ENCODE peak calls at places on chromosomes 1 and 21, in five cellular contexts. L is H4, K is amniotic stem cell, P is transverse colon, F is AG08395. Z is an unnamed sample.

GRCh38 chr1:67733741-67734690 is 49.0 kb downstream of the GADD45A start:
- DNase-seq in L (no peak), K (no peak), P (no peak), F (no peak), Z (no peak)

GRCh38 chr1:246680180-246680579 is 44.0 kb upstream of the SCCPDH start:
- DNase-seq in L (no peak), K (no peak), P (no peak), F (no peak), Z (no peak)

GRCh38 chr21:42062543-42063022 is 8.5 kb upstream of the UMODL1 start:
- DNase-seq in L (no peak), K (no peak), P (peak), F (no peak), Z (peak)

GRCh38 chr1:55052221-55053142 is 13.1 kb downstream of the PCSK9 start:
- DNase-seq in L (no peak), K (no peak), P (no peak), F (no peak), Z (no peak)

GRCh38 chr1:87673748-87674147 is 345.1 kb downstream of the LMO4 start:
- DNase-seq in L (no peak), K (no peak), P (no peak), F (no peak), Z (no peak)

GRCh38 chr1:182671779-182672486 is 12.5 kb downstream of the RGS8 start:
- DNase-seq in L (no peak), K (no peak), P (no peak), F (no peak), Z (no peak)

GRCh38 chr1:91555074-91555730 is 54.6 kb downstream of the CDC7 start:
- DNase-seq in L (no peak), K (no peak), P (no peak), F (peak), Z (no peak)

GRCh38 chr1:179921981-179922380 is 32.6 kb upstream of the CEP350 start:
- DNase-seq in L (no peak), K (no peak), P (no peak), F (peak), Z (no peak)

GRCh38 chr1:181099152-181100014 is 10.9 kb downstream of the IER5 start:
- DNase-seq in L (no peak), K (peak), P (no peak), F (no peak), Z (no peak)

GRCh38 chr1:6603851-6604558 is 1.3 kb upstream of the KLHL21 start:
- DNase-seq in L (no peak), K (no peak), P (peak), F (peak), Z (no peak)

GRCh38 chr1:225825606-225826005 is 15.7 kb downstream of the EPHX1 start:
- DNase-seq in L (no peak), K (no peak), P (no peak), F (no peak), Z (no peak)

GRCh38 chr1:197521118-197521739 is 253.2 kb downstream of the CRB1 start:
- DNase-seq in L (peak), K (no peak), P (no peak), F (peak), Z (peak)

GRCh38 chr1:21302747-21303715 is 12.8 kb upstream of the ECE1 start:
- DNase-seq in L (peak), K (no peak), P (peak), F (peak), Z (no peak)

GRCh38 chr1:32953495-32953894 is 11.1 kb downstream of the RNF19B start:
- DNase-seq in L (peak), K (no peak), P (no peak), F (no peak), Z (no peak)

GRCh38 chr1:220527279-220528048 is 472 bp upstream of the MARK1 start:
- DNase-seq in L (peak), K (no peak), P (peak), F (no peak), Z (no peak)

GRCh38 chr1:23167353-23168078 is 1.1 kb downstream of the LUZP1 start:
- DNase-seq in L (peak), K (no peak), P (peak), F (peak), Z (no peak)

GRCh38 chr1:24586970-24587820 is 31.3 kb downstream of the NCMAP start:
- DNase-seq in L (peak), K (peak), P (peak), F (peak), Z (peak)

GRCh38 chr1:229058111-229058551 is 212.8 kb upstream of the RAB4A start:
- DNase-seq in L (no peak), K (no peak), P (no peak), F (no peak), Z (peak)

GRCh38 chr1:8649875-8650274 is 167.6 kb downstream of the RERE start:
- DNase-seq in L (no peak), K (no peak), P (no peak), F (no peak), Z (no peak)

GRCh38 chr1:57867001-57867400 is 443.1 kb upstream of the DAB1 start:
- DNase-seq in L (no peak), K (no peak), P (peak), F (no peak), Z (no peak)

GRCh38 chr21:29185633-29186032 is 55.2 kb downstream of the MAP3K7CL start:
- DNase-seq in L (no peak), K (no peak), P (no peak), F (no peak), Z (no peak)

GRCh38 chr1:205689479-205689878 is 9.2 kb upstream of the SLC45A3 start:
- DNase-seq in L (no peak), K (no peak), P (no peak), F (no peak), Z (no peak)

GRCh38 chr1:208093754-208094719 is 150.1 kb downstream of the PLXNA2 start:
- DNase-seq in L (peak), K (no peak), P (peak), F (peak), Z (peak)

GRCh38 chr1:163060343-163061007 is 8.7 kb upstream of the RGS4 start:
- DNase-seq in L (no peak), K (no peak), P (no peak), F (no peak), Z (no peak)

GRCh38 chr1:22447581-22448215 is 4.0 kb upstream of the ZBTB40 start:
- DNase-seq in L (no peak), K (peak), P (no peak), F (peak), Z (no peak)

GRCh38 chr1:113929750-113930498 is 800 bp downstream of the HIPK1 start:
- DNase-seq in L (no peak), K (no peak), P (peak), F (peak), Z (peak)

GRCh38 chr1:28591708-28592313 is at the start of gene RAB42:
- DNase-seq in L (no peak), K (no peak), P (peak), F (peak), Z (no peak)

GRCh38 chr21:41366522-41367151 is 4.8 kb downstream of the MX2 start:
- DNase-seq in L (peak), K (no peak), P (peak), F (peak), Z (peak)

GRCh38 chr1:59026472-59026948 is 242.7 kb upstream of the JUN start:
- DNase-seq in L (no peak), K (no peak), P (no peak), F (peak), Z (no peak)

GRCh38 chr1:92599184-92599583 is 112.5 kb upstream of the GFI1 start:
- DNase-seq in L (peak), K (no peak), P (no peak), F (peak), Z (no peak)

GRCh38 chr1:16413191-16413590 is 24.0 kb downstream of the SPATA21 start:
- DNase-seq in L (no peak), K (no peak), P (no peak), F (no peak), Z (no peak)

GRCh38 chr1:180168786-180169640 is 14.3 kb downstream of the QSOX1 start:
- DNase-seq in L (peak), K (no peak), P (peak), F (peak), Z (peak)

GRCh38 chr1:173478099-173478555 is 992 bp downstream of the PRDX6 start:
- DNase-seq in L (peak), K (peak), P (peak), F (peak), Z (no peak)

GRCh38 chr21:33948096-33948950 is 32.7 kb upstream of the ATP5PO start:
- DNase-seq in L (peak), K (peak), P (peak), F (no peak), Z (peak)